ENCODE peak calls at places on chromosomes 4 and X, in four cellular contexts. M is WTC11, K is HEK293T, T is K562. N is an unnamed sample.

GRCh38 chr4:2084316-2084715 is 25.2 kb downstream of the NAT8L start:
- DNase-seq in M (no peak), K (no peak), T (no peak), N (no peak)

GRCh38 chr4:83340692-83341343 is 6.2 kb upstream of the HPSE start:
- DNase-seq in M (no peak), K (no peak), T (no peak), N (no peak)

GRCh38 chr4:90025248-90025647 is 101.9 kb upstream of the CCSER1 start:
- DNase-seq in M (no peak), K (no peak), T (no peak), N (no peak)

GRCh38 chr4:93467484-93468155 is 360.9 kb upstream of the ATOH1 start:
- DNase-seq in M (no peak), K (peak), T (no peak), N (no peak)

GRCh38 chr4:150007512-150007911 is 70.7 kb upstream of the DCLK2 start:
- DNase-seq in M (no peak), K (no peak), T (no peak), N (no peak)

GRCh38 chrX:69153060-69153730 is 12.1 kb downstream of the PJA1 start:
- DNase-seq in M (peak), K (no peak), T (no peak), N (peak)

GRCh38 chr4:98919996-98920395 is 8.9 kb downstream of the EIF4E start:
- DNase-seq in M (no peak), K (no peak), T (no peak), N (no peak)

GRCh38 chr4:70251250-70251944 is 9.0 kb downstream of the CSN3 start:
- DNase-seq in M (no peak), K (no peak), T (no peak), N (peak)

GRCh38 chrX:96407043-96407442 is 277.6 kb upstream of the DIAPH2 start:
- DNase-seq in M (no peak), K (no peak), T (no peak), N (peak)

GRCh38 chrX:41561045-41561444 is 113.9 kb downstream of the NYX start:
- DNase-seq in M (no peak), K (no peak), T (peak), N (no peak)

GRCh38 chr4:90543419-90544170 is 416.4 kb downstream of the CCSER1 start:
- DNase-seq in M (no peak), K (no peak), T (no peak), N (no peak)

GRCh38 chrX:40104649-40105015 is 6.9 kb upstream of the BCOR start:
- DNase-seq in M (no peak), K (no peak), T (no peak), N (no peak)

GRCh38 chrX:74509989-74510388 is 88.7 kb downstream of the SLC16A2 start:
- DNase-seq in M (no peak), K (no peak), T (no peak), N (no peak)

GRCh38 chr4:48005781-48006180 is 10.7 kb downstream of the CNGA1 start:
- DNase-seq in M (no peak), K (no peak), T (no peak), N (no peak)

GRCh38 chrX:134542485-134542884 is 82.5 kb downstream of the HPRT1 start:
- DNase-seq in M (no peak), K (no peak), T (no peak), N (no peak)

GRCh38 chr4:73867783-73868182 is 1.4 kb upstream of the CXCL1 start:
- DNase-seq in M (no peak), K (no peak), T (no peak), N (no peak)

GRCh38 chr4:121316091-121316490 is 64.7 kb downstream of the QRFPR start:
- DNase-seq in M (no peak), K (no peak), T (no peak), N (no peak)

GRCh38 chr4:159429693-159430035 is 326.8 kb downstream of the RAPGEF2 start:
- DNase-seq in M (no peak), K (no peak), T (no peak), N (no peak)

GRCh38 chr4:177579649-177580048 is 137.4 kb upstream of the AGA start:
- DNase-seq in M (no peak), K (no peak), T (no peak), N (no peak)

GRCh38 chr4:101321481-101322042 is 25.8 kb downstream of the PPP3CA start:
- DNase-seq in M (no peak), K (no peak), T (no peak), N (no peak)

GRCh38 chr4:48043504-48043903 is 26.9 kb downstream of the NIPAL1 start:
- DNase-seq in M (no peak), K (no peak), T (no peak), N (no peak)

GRCh38 chr4:41375561-41375960 is 118.8 kb downstream of the UCHL1 start:
- DNase-seq in M (no peak), K (no peak), T (no peak), N (no peak)

GRCh38 chr4:77465271-77465670 is 140.3 kb upstream of the CXCL13 start:
- DNase-seq in M (peak), K (peak), T (no peak), N (no peak)

GRCh38 chrX:437636-438390 is 51.1 kb upstream of the PPP2R3B start:
- DNase-seq in M (no peak), K (no peak), T (no peak), N (no peak)

GRCh38 chr4:168887809-168888208 is 122.2 kb downstream of the CBR4 start:
- DNase-seq in M (no peak), K (no peak), T (no peak), N (no peak)

GRCh38 chr4:75248770-75249467 is 265.3 kb downstream of the RCHY1 start:
- DNase-seq in M (no peak), K (no peak), T (no peak), N (no peak)

GRCh38 chrX:68732906-68733493 is 85.5 kb downstream of the STARD8 start:
- DNase-seq in M (peak), K (peak), T (peak), N (peak)

GRCh38 chr4:136424052-136424451 is 1108.2 kb downstream of the PCDH18 start:
- DNase-seq in M (no peak), K (no peak), T (no peak), N (no peak)

GRCh38 chr4:38565271-38566199 is 98.5 kb upstream of the KLF3 start:
- DNase-seq in M (no peak), K (no peak), T (no peak), N (no peak)

GRCh38 chr4:139664442-139664841 is 1.2 kb upstream of the MGST2 start:
- DNase-seq in M (no peak), K (no peak), T (no peak), N (no peak)

GRCh38 chrX:150213481-150214030 is 149.6 kb upstream of the MAMLD1 start:
- DNase-seq in M (no peak), K (no peak), T (no peak), N (no peak)

GRCh38 chr4:94488667-94489066 is 36.9 kb downstream of the PDLIM5 start:
- DNase-seq in M (no peak), K (no peak), T (no peak), N (no peak)

GRCh38 chr4:80438016-80438415 is 102.5 kb downstream of the CFAP299 start:
- DNase-seq in M (no peak), K (no peak), T (no peak), N (no peak)

GRCh38 chrX:38664285-38664684 is 102.9 kb downstream of the TSPAN7 start:
- DNase-seq in M (no peak), K (peak), T (peak), N (peak)
- TF ChIP-seq ELF4 in M (no peak), K (no peak), T (no peak), N (no peak)

DNA sequence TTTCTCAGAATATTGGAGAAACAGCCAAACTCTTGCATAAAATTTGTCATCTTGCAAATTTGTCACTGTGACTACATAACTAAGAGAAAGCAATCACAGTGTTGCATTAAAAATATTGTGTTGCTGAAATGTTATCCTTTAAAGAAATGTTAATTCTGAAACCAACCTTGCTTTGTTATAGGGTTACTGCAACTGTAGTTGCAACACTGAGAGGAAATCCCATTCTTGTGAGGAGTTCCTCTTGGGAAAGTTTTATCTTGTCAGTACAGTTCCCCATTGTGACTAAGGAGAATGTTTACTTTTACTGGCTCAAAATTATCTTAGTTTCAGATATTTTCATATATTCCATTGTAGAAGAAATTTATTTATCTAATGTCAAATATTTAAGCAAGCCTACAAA is 20.9 kb downstream of the CYBB start:
- DNase-seq in M (no peak), K (no peak), T (no peak), N (no peak)
- TF ChIP-seq ELF4 in M (no peak), K (no peak), T (no peak), N (no peak)

DNA sequence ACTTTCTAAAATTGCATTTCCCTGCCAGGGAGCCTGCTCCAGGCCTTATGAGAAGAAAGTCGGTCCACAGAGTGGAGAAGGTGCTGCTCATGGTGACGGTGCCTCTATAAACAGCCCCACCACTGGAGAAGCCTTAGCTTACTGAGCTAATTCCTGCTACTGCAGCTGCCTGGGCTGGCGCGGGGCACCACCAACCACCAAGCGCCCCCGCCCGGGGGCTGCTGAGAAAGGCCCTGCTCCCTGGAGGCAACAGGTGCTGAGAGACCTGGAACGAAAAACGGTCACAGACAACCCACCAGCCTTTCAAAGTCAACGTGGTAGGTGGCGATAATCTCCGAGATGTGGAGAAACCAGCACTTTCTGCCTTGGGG is 2.9 kb downstream of the HCFC1 start:
- DNase-seq in M (no peak), K (peak), T (no peak), N (no peak)
- TF ChIP-seq ELF4 in M (no peak), K (no peak), T (no peak), N (no peak)

DNA sequence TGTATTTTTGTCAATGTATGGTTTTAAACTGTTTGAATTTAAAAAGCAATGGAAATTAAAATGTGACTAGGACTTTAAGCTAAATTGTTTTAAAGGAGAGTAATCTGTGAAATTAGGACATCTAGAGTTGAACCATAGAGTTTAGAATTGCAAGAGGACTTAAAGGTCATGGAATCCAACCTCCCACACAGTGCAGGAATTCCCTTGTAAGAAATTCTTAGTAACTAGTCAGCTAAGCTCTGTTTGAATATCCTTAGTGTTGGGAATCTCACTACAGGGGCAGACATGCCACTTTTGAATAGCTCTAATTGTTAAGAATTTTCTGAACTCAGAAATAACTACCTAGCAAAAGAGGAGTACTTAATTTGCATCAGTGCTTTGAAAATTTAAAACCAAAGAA is 292.9 kb downstream of the IL1RAPL1 start:
- DNase-seq in M (no peak), K (no peak), T (no peak), N (no peak)
- TF ChIP-seq ELF4 in M (no peak), K (no peak), T (no peak), N (no peak)

GRCh38 chrX:57674861-57675260 is 5.2 kb downstream of the NLRP2B start:
- DNase-seq in M (no peak), K (no peak), T (no peak), N (no peak)
- TF ChIP-seq ELF4 in M (no peak), K (no peak), T (no peak), N (no peak)

GRCh38 chrX:153397256-153397960 is 3.7 kb downstream of the PNMA6E start:
- DNase-seq in M (no peak), K (no peak), T (no peak), N (no peak)
- TF ChIP-seq ELF4 in M (no peak), K (no peak), T (no peak), N (no peak)

GRCh38 chr4:158371158-158371557 is 150.5 kb upstream of the RXFP1 start:
- DNase-seq in M (no peak), K (no peak), T (no peak), N (no peak)
- TF ChIP-seq ELF4 in M (no peak), K (no peak), T (no peak), N (no peak)

GRCh38 chr4:164819366-164819765 is 57.6 kb upstream of the APELA start:
- DNase-seq in M (no peak), K (no peak), T (no peak), N (no peak)
- TF ChIP-seq ELF4 in M (no peak), K (no peak), T (no peak), N (no peak)

N was measured in HepG2.